ENCODE peak calls at places on chromosome 3, in ten cellular contexts. F is frontal cortex; R is CD8-positive, alpha-beta memory T cell; C is NCI-H1105; A is fibroblast of the aortic adventitia; P is fibroblast of mammary gland; O is NCI-H2081; B is SK-N-SH; Z is NCI-H345; L is pancreas. T is an unnamed sample.
A peak's percentile ranks its signal among the peaks of the same experiment; 100 is the strongest.

GRCh38 chr3:35640736-35641135 is 1.4 kb downstream of the ARPP21 start:
- DNase-seq in L (no peak), O (no peak), C (no peak), P (no peak), Z (no peak), R (no peak), B (no peak), F (no peak), A (no peak), T (no peak)

GRCh38 chr3:160924776-160925175 is 168.7 kb downstream of the PPM1L start:
- DNase-seq in R (no peak), Z (no peak), C (no peak), P (no peak), F (no peak), B (no peak), A (no peak), O (no peak), L (no peak), T (no peak)

GRCh38 chr3:64049136-64049535 is 25.8 kb upstream of the PSMD6 start:
- DNase-seq in Z (no peak), C (no peak), O (no peak), P (peak; percentile 86), L (no peak), F (no peak), R (no peak), A (peak; percentile 39), B (no peak), T (no peak)

GRCh38 chr3:57706462-57706861 is 13.6 kb upstream of the DENND6A start:
- DNase-seq in A (peak; percentile 82), C (no peak), L (no peak), B (no peak), O (no peak), P (peak; percentile 96), Z (no peak), R (no peak), F (no peak), T (no peak)

GRCh38 chr3:46907960-46908293 is 30.4 kb downstream of the PTH1R start:
- DNase-seq in R (no peak), P (no peak), O (no peak), B (no peak), C (no peak), A (no peak), L (no peak), F (no peak), Z (no peak), T (no peak)

GRCh38 chr3:45309876-45310275 is 78.5 kb upstream of the LARS2 start:
- DNase-seq in C (peak; percentile 47), F (no peak), Z (peak; percentile 27), B (no peak), L (no peak), R (no peak), O (peak; percentile 82), A (no peak), P (no peak), T (no peak)

GRCh38 chr3:182182531-182182968 is 470.8 kb downstream of the SOX2 start:
- DNase-seq in B (no peak), L (no peak), C (peak; percentile 30), F (no peak), O (no peak), Z (peak; percentile 20), A (no peak), P (peak; percentile 4), R (no peak), T (peak; percentile 86)

GRCh38 chr3:134333522-134334181 is 40.6 kb downstream of the AMOTL2 start:
- DNase-seq in L (no peak), C (no peak), B (no peak), R (no peak), O (no peak), A (peak; percentile 91), P (no peak), F (no peak), Z (no peak), T (no peak)

GRCh38 chr3:186002884-186003472 is 65.2 kb upstream of the TRA2B start:
- DNase-seq in O (no peak), B (peak; percentile 30), P (peak; percentile 60), A (no peak), Z (no peak), F (no peak), L (no peak), C (no peak), R (no peak), T (no peak)

GRCh38 chr3:147987549-147987948 is 578.4 kb downstream of the ZIC1 start:
- DNase-seq in F (no peak), B (no peak), O (no peak), P (no peak), C (no peak), A (no peak), L (no peak), Z (no peak), R (no peak), T (no peak)

GRCh38 chr3:124542483-124542882 is 187.8 kb upstream of the UMPS start:
- DNase-seq in L (no peak), F (no peak), B (no peak), R (no peak), C (no peak), Z (no peak), A (no peak), P (no peak), O (no peak), T (no peak)

GRCh38 chr3:20924646-20925395 is 738.8 kb upstream of the SGO1 start:
- DNase-seq in B (no peak), F (no peak), C (no peak), L (no peak), R (no peak), A (no peak), Z (no peak), P (no peak), O (no peak), T (no peak)

GRCh38 chr3:9400626-9401025 is 3.2 kb downstream of the SETD5 start:
- DNase-seq in Z (no peak), B (no peak), C (no peak), P (no peak), A (no peak), O (peak; percentile 19), L (no peak), R (no peak), F (no peak), T (no peak)

GRCh38 chr3:39453134-39453533 is 14.3 kb upstream of the MOBP start:
- DNase-seq in P (no peak), Z (no peak), O (no peak), C (no peak), B (no peak), L (no peak), F (no peak), A (no peak), R (no peak), T (no peak)

GRCh38 chr3:193711165-193711485 is 118.1 kb downstream of the OPA1 start:
- DNase-seq in B (no peak), A (no peak), Z (no peak), R (no peak), L (no peak), F (no peak), P (no peak), C (no peak), O (no peak), T (no peak)

GRCh38 chr3:161987933-161988332 is 491.3 kb downstream of the OTOL1 start:
- DNase-seq in P (no peak), B (no peak), O (no peak), F (no peak), C (no peak), Z (no peak), R (no peak), L (no peak), A (peak; percentile 6), T (no peak)

GRCh38 chr3:74349035-74349434 is 265.4 kb downstream of the CNTN3 start:
- DNase-seq in Z (no peak), A (no peak), B (no peak), R (no peak), C (no peak), F (no peak), P (no peak), O (no peak), L (no peak), T (no peak)

GRCh38 chr3:63278171-63278999 is at the start of gene SYNPR:
- DNase-seq in L (no peak), F (no peak), R (no peak), C (no peak), O (no peak), B (peak; percentile 80), Z (peak; percentile 68), A (no peak), P (no peak), T (no peak)

GRCh38 chr3:26932752-26933151 is 310.2 kb downstream of the LRRC3B start:
- DNase-seq in B (no peak), F (no peak), Z (no peak), A (no peak), O (no peak), L (no peak), P (no peak), R (no peak), C (no peak), T (no peak)

GRCh38 chr3:52440671-52441070 is 4.2 kb downstream of the SEMA3G start:
- DNase-seq in B (no peak), Z (no peak), A (no peak), F (no peak), P (no peak), L (no peak), C (no peak), O (no peak), R (no peak), T (no peak)

GRCh38 chr3:62046326-62046725 is 327.0 kb downstream of the FEZF2 start:
- DNase-seq in B (no peak), P (peak; percentile 69), L (no peak), F (no peak), A (peak; percentile 47), Z (no peak), C (no peak), O (no peak), R (no peak), T (no peak)

GRCh38 chr3:26505399-26505798 is 117.2 kb upstream of the LRRC3B start:
- DNase-seq in R (no peak), A (no peak), F (no peak), Z (no peak), O (no peak), C (no peak), B (no peak), P (no peak), L (no peak), T (no peak)

GRCh38 chr3:105829879-105830622 is 38.8 kb downstream of the CBLB start:
- DNase-seq in C (no peak), F (no peak), B (no peak), A (no peak), R (peak; percentile 49), O (no peak), Z (no peak), P (peak; percentile 77), L (no peak), T (no peak)

GRCh38 chr3:134864644-134865043 is 69.6 kb downstream of the EPHB1 start:
- DNase-seq in P (peak; percentile 25), A (peak; percentile 32), L (no peak), O (no peak), Z (no peak), R (no peak), B (peak; percentile 23), F (no peak), C (no peak), T (no peak)

GRCh38 chr3:52912885-52913731 is 15.8 kb upstream of the STIMATE start:
- DNase-seq in P (no peak), O (no peak), Z (no peak), F (no peak), L (peak; percentile 75), B (peak; percentile 64), A (no peak), C (no peak), R (no peak), T (no peak)

GRCh38 chr3:140972833-140973232 is 31.2 kb downstream of the SLC25A36 start:
- DNase-seq in B (no peak), O (no peak), A (peak; percentile 32), L (no peak), C (no peak), P (peak; percentile 31), F (no peak), R (no peak), Z (no peak), T (no peak)

GRCh38 chr3:81799403-81799802 is 38.0 kb upstream of the GBE1 start:
- DNase-seq in P (peak; percentile 14), L (no peak), C (no peak), R (no peak), F (no peak), A (peak; percentile 4), Z (no peak), B (no peak), O (no peak), T (no peak)

GRCh38 chr3:146747928-146748327 is 142.8 kb upstream of the PLSCR5 start:
- DNase-seq in F (no peak), P (peak; percentile 67), R (no peak), O (peak; percentile 3), A (peak; percentile 78), C (no peak), Z (no peak), B (no peak), L (no peak), T (no peak)